ENCODE peak calls at places on chromosomes 12 and 14, in eight cellular contexts. D, A, U, F, E, O, N and H are unnamed samples.

GRCh38 chr12:69070319-69071090 is 137.5 kb upstream of the CPM start:
- DNase-seq in D (peak; percentile 73), A (peak; percentile 92), U (no peak), F (peak; percentile 78), E (peak; percentile 20), O (peak; percentile 75), N (peak; percentile 31), H (peak; percentile 67)

GRCh38 chr14:74932401-74932901 is 9.4 kb upstream of the RPS6KL1 start:
- DNase-seq in D (no peak), A (no peak), U (no peak), F (no peak), E (no peak), O (no peak), N (no peak), H (peak; percentile 59)

GRCh38 chr12:113220593-113221180 is 577 bp upstream of the TPCN1 start:
- DNase-seq in D (no peak), A (peak; percentile 38), U (no peak), F (no peak), E (no peak), O (no peak), N (no peak), H (no peak)

GRCh38 chr12:53751336-53752191 is at the start of gene CISTR:
- DNase-seq in D (peak; percentile 28), A (peak; percentile 80), U (no peak), F (no peak), E (peak; percentile 59), O (peak; percentile 35), N (no peak), H (no peak)

GRCh38 chr14:28756896-28757570 is 9.6 kb upstream of the FOXG1 start:
- DNase-seq in D (no peak), A (peak; percentile 81), U (no peak), F (no peak), E (no peak), O (no peak), N (no peak), H (no peak)

GRCh38 chr14:102951799-102952198 is 29.3 kb downstream of the AMN start:
- DNase-seq in D (no peak), A (no peak), U (no peak), F (no peak), E (no peak), O (no peak), N (no peak), H (no peak)

GRCh38 chr12:99087278-99087677 is 442.2 kb downstream of the APAF1 start:
- DNase-seq in D (no peak), A (peak; percentile 67), U (no peak), F (no peak), E (no peak), O (no peak), N (peak; percentile 7), H (no peak)

GRCh38 chr14:81450100-81450531 is 50.0 kb upstream of the STON2 start:
- DNase-seq in D (no peak), A (peak; percentile 52), U (no peak), F (no peak), E (no peak), O (no peak), N (peak; percentile 47), H (peak; percentile 72)

GRCh38 chr14:94907626-94908261 is 137.8 kb upstream of the GSC start:
- DNase-seq in D (no peak), A (peak; percentile 19), U (no peak), F (no peak), E (no peak), O (no peak), N (no peak), H (no peak)

GRCh38 chr12:65333649-65334048 is 55.2 kb downstream of the MSRB3 start:
- DNase-seq in D (no peak), A (no peak), U (no peak), F (no peak), E (no peak), O (no peak), N (no peak), H (no peak)

GRCh38 chr12:55727643-55728184 is 1.1 kb downstream of the CD63 start:
- DNase-seq in D (peak; percentile 50), A (peak; percentile 30), U (peak; percentile 53), F (peak; percentile 75), E (no peak), O (peak; percentile 59), N (no peak), H (no peak)

GRCh38 chr14:80212025-80212402 is 710 bp upstream of the DIO2 start:
- DNase-seq in D (no peak), A (peak; percentile 18), U (no peak), F (no peak), E (no peak), O (no peak), N (no peak), H (no peak)

GRCh38 chr14:68397371-68397779 is 395.5 kb downstream of the ZFP36L1 start:
- DNase-seq in D (no peak), A (no peak), U (no peak), F (no peak), E (no peak), O (peak; percentile 74), N (no peak), H (peak; percentile 81)

GRCh38 chr12:7016958-7017571 is 1.2 kb downstream of the LPCAT3 start:
- DNase-seq in D (no peak), A (no peak), U (no peak), F (no peak), E (no peak), O (no peak), N (no peak), H (no peak)

GRCh38 chr12:15276088-15276698 is 46.1 kb upstream of the PTPRO start:
- DNase-seq in D (peak; percentile 19), A (peak; percentile 77), U (no peak), F (no peak), E (no peak), O (no peak), N (no peak), H (no peak)

GRCh38 chr14:58239259-58240210 is 5.1 kb upstream of the PSMA3 start:
- DNase-seq in D (peak; percentile 10), A (peak; percentile 67), U (peak; percentile 67), F (peak; percentile 82), E (no peak), O (peak; percentile 79), N (peak; percentile 29), H (peak; percentile 89)

GRCh38 chr14:60515696-60516284 is 6.8 kb downstream of the SIX6 start:
- DNase-seq in D (no peak), A (peak; percentile 78), U (no peak), F (no peak), E (no peak), O (no peak), N (no peak), H (no peak)

GRCh38 chr14:30982583-30982982 is 42.9 kb upstream of the AP4S1 start:
- DNase-seq in D (no peak), A (no peak), U (no peak), F (no peak), E (no peak), O (no peak), N (no peak), H (no peak)

DNA sequence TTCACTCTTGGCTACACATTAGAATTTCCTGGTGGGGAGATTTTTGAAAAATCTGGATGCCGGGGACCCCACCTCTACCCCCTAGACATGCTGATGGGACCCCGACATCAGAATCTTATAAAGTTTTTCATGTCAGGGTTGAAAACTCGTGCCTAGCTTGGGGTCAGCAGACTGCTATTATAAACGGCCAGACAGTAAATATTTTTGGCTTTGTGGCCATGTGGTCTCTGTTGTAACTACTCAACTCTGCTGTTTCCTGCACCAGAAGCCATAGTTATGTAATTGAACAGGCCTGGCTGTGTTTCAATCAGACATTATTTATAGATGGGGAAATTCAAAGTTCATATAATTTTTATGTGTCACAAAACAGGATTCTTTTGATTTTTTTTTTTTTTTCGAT is 41.6 kb downstream of the ACACB start:
- DNase-seq in D (no peak), A (no peak), U (no peak), F (no peak), E (no peak), O (no peak), N (no peak), H (no peak)
- TF ChIP-seq POLR2AphosphoS5 in D (no peak), A (no peak), U (no peak), F (no peak), E (no peak), O (no peak), N (no peak), H (no peak)

DNA sequence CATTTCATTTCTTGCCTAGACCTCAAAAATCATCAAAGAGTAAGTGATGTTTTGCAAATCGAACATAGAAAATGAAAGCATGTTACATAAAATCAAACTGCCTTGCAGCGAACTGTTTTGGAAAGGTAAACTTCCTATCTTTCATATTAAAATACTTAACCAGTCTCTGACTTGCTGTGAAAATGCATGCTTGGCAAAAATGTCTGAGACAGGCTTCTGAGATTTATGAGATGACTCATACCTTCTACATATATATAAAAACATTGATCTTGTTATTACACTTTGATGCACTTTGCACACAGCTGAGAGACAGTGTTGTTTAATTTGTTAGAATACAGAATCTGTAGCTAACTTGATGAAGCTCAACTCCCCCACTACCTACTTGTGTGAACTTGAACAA is 179.1 kb downstream of the KITLG start:
- DNase-seq in D (no peak), A (no peak), U (no peak), F (no peak), E (no peak), O (no peak), N (no peak), H (no peak)
- TF ChIP-seq POLR2AphosphoS5 in D (no peak), A (no peak), U (no peak), F (no peak), E (no peak), O (no peak), N (no peak), H (no peak)

GRCh38 chr14:62101650-62102355 is 339.6 kb downstream of the SNAPC1 start:
- DNase-seq in D (no peak), A (no peak), U (no peak), F (no peak), E (no peak), O (no peak), N (no peak), H (no peak)
- TF ChIP-seq POLR2AphosphoS5 in D (no peak), A (no peak), U (no peak), F (no peak), E (no peak), O (no peak), N (no peak), H (no peak)

DNA sequence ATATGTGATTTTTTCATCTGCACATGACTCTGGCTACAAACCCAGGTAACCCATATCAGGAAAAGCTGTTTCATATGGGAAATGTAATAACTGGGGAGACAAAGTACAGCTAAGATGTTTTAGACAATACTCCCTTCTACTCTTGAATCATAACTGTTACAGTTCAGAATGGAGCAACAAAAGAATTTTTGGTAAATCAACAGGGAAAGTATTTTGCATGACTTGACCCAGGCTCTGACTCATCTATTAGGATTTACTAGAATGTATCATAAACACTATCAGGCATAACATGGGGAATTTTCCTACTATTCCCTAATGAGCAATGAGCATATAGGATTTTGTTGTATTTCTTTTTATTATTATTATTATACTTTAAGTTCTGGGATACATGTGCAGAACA is 553.0 kb downstream of the SLC16A7 start:
- DNase-seq in D (no peak), A (no peak), U (no peak), F (no peak), E (no peak), O (no peak), N (no peak), H (no peak)
- TF ChIP-seq POLR2AphosphoS5 in D (no peak), A (no peak), U (no peak), F (no peak), E (no peak), O (no peak), N (no peak), H (no peak)

DNA sequence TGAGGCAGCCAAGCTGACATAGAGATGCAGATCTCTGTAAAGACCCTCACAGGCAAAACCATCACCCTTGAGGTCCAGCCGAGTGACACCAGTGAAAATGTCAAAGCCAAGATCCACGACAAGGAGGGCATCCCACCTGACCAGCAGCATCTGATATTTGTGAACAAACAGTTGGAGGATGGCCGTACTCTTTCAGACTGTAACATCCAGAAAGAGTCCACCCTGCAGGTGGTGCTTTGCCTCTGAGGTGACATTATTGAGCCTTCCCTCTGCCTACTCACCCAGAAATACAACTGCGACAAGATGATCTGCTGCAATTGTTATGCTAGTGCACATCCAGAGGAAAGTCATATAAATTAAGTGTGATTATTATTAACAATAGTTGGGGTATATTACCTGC is 15.1 kb upstream of the SUPT16H start:
- DNase-seq in D (no peak), A (no peak), U (no peak), F (no peak), E (no peak), O (no peak), N (no peak), H (no peak)
- TF ChIP-seq POLR2AphosphoS5 in D (no peak), A (no peak), U (no peak), F (no peak), E (no peak), O (no peak), N (no peak), H (no peak)